ENCODE peak calls at places on chromosomes 6 and 20, in ten cellular contexts. L, Z, M, D, B, S, H, A, X and V are unnamed samples.

GRCh38 chr6:44028767-44029166 is 98.5 kb downstream of the MRPL14 start:
- DNase-seq in S (no peak), L (no peak), A (no peak), M (no peak), B (no peak), H (peak; percentile 64), X (no peak), Z (no peak), D (no peak), V (no peak)

GRCh38 chr6:1477432-1478090 is 88.2 kb downstream of the FOXF2 start:
- DNase-seq in S (no peak), X (no peak), B (peak; percentile 43), L (peak; percentile 18), Z (no peak), A (no peak), D (no peak), H (peak; percentile 85), M (no peak), V (no peak)

GRCh38 chr6:85360794-85361642 is 88.9 kb upstream of the NT5E start:
- DNase-seq in S (no peak), A (peak; percentile 87), B (no peak), Z (peak; percentile 90), H (peak; percentile 87), X (no peak), D (no peak), M (no peak), L (peak; percentile 53), V (no peak)

GRCh38 chr6:3644613-3645012 is 106.9 kb downstream of the PXDC1 start:
- DNase-seq in A (no peak), M (no peak), B (no peak), L (no peak), D (no peak), Z (no peak), H (no peak), S (no peak), X (no peak), V (no peak)

GRCh38 chr6:1904494-1904854 is 294.8 kb downstream of the FOXC1 start:
- DNase-seq in M (no peak), D (no peak), X (peak; percentile 76), S (no peak), B (no peak), Z (no peak), A (no peak), H (peak; percentile 20), L (no peak), V (no peak)

GRCh38 chr20:29874476-29875202 is 1382.8 kb upstream of the DEFB115 start:
- DNase-seq in L (no peak), B (no peak), X (no peak), D (no peak), A (no peak), H (no peak), Z (no peak), M (no peak), S (no peak), V (peak; percentile 44)

GRCh38 chr6:148873868-148874267 is 127.0 kb downstream of the UST start:
- DNase-seq in H (no peak), M (no peak), S (no peak), X (no peak), D (no peak), Z (no peak), B (no peak), A (no peak), L (no peak), V (no peak)

GRCh38 chr6:167974644-167975344 is 22.7 kb upstream of the KIF25 start:
- DNase-seq in S (no peak), M (no peak), H (no peak), Z (no peak), D (no peak), X (no peak), A (no peak), L (no peak), B (no peak), V (no peak)

GRCh38 chr6:112781236-112781635 is 434.1 kb downstream of the RFPL4B start:
- DNase-seq in L (no peak), D (no peak), M (no peak), S (no peak), Z (no peak), A (no peak), X (peak; percentile 18), B (no peak), H (peak; percentile 58), V (no peak)

GRCh38 chr6:140366991-140367390 is 992.5 kb upstream of the CITED2 start:
- DNase-seq in B (no peak), A (no peak), Z (peak; percentile 82), H (no peak), D (no peak), X (no peak), M (no peak), S (no peak), L (no peak), V (no peak)

GRCh38 chr6:9224539-9224938 is 789.2 kb upstream of the SLC35B3 start:
- DNase-seq in S (no peak), H (no peak), M (no peak), X (no peak), A (no peak), Z (no peak), D (no peak), B (no peak), L (no peak), V (no peak)

GRCh38 chr6:36594029-36594815 is at the start of gene SRSF3:
- DNase-seq in D (peak; percentile 97), Z (peak; percentile 94), H (peak; percentile 99), L (peak; percentile 86), S (peak; percentile 96), B (peak; percentile 99), X (peak; percentile 99), M (peak; percentile 89), A (peak; percentile 85), V (peak; percentile 98)

GRCh38 chr6:11043961-11044711 is at the start of gene ELOVL2:
- DNase-seq in X (peak; percentile 77), S (peak; percentile 19), Z (no peak), L (peak; percentile 40), B (peak; percentile 76), M (no peak), D (peak; percentile 59), A (no peak), H (peak; percentile 69), V (peak; percentile 58)

GRCh38 chr6:134537146-134537555 is 219.2 kb upstream of the SGK1 start:
- DNase-seq in L (peak; percentile 70), A (peak; percentile 93), H (peak; percentile 38), S (no peak), Z (peak; percentile 70), X (no peak), M (no peak), D (no peak), B (no peak), V (no peak)

GRCh38 chr6:68718379-68719073 is 83.4 kb downstream of the ADGRB3 start:
- DNase-seq in X (no peak), D (no peak), Z (no peak), L (no peak), B (no peak), M (no peak), A (no peak), H (peak; percentile 75), S (no peak), V (no peak)

DNA sequence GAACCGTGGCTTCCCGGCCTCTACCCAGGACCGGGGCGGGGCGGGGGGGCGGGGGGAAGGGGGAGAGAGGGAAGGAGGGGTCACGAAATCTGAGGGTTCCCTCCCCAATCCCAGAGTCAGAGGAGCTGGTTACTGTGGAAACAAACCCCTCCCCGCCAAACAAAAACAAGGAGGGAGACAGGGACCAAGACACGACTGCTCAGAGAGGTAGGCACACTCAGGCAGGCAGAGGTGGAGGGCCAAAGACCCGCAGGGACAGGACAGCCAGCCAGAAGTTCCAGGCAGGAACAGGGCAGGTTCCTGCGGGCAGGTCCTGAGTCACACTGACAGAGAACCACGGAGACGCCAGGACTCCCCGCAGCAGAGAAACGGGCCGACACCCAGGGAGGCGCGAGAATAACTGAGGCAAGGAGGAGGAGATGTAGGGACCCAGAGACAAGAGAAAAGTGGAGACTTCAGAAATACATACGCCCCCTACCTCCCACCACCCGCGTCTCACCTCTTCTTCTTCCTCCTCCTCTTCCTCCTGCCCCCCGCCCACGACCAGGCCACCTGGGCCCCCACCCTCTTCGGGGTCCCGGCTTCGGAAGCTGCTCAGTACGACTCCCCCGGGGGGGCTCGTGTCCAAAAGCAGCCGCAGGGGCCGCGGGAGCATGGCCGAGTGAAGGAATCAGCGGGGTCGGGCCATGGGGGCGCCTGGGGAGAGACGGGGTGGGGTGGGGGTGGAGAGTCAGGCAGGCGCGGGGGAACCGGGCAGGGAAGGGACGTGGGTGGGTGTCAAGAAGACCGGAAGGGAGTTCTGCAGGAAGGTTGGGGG is 578 bp downstream of the RGL2 start:
- DNase-seq in H (peak; percentile 87), A (no peak), D (peak; percentile 91), X (peak; percentile 86), L (peak; percentile 76), M (no peak), S (peak; percentile 66), B (peak; percentile 93), Z (no peak), V (peak; percentile 73)
- TF ChIP-seq CTCF in H (no peak), A (no peak), D (no peak), X (no peak), L (no peak), M (no peak), S (no peak), B (peak; percentile 7), Z (no peak), V (no peak)

DNA sequence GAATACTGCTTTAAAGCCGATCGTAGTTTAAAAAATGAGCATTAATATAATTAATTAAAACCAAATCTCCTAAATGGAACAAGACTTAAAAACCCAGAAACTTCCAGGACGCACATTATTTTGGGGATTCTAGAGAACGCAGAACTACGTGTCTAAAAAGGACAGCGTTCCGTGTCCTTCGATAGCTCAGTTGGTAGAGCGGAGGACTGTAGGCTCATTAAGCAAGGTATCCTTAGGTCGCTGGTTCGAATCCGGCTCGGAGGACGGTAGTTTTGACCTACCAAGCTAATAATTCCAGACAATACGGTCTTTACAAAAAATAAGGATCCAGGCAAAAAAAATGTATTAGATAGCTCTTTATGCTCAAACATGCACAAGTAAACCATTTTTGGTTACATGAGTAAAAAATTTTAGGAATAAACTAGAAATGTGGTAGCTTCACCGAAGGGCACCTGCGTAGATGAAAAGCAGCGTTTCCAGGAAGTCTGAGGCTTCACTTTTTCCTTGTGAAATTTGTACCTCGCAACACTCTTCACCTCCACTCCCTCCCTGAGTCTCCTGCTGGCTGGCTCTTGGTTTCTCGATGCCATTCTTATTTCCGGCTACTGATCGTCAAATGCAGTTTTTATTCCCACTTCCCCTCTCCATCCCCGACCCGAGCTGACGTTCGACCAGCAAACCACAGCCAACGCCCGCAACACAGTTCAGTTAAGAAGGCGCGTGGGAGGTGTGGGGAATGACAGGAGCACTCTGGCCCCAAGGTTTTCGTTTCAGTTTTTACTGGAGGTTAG is 19.6 kb upstream of the ABT1 start:
- DNase-seq in M (no peak), D (peak; percentile 79), H (peak; percentile 78), Z (no peak), A (peak; percentile 96), L (no peak), X (peak; percentile 67), S (no peak), B (peak; percentile 88), V (no peak)
- H3K27ac ChIP-seq in M (no peak overlapping the region), D (no peak overlapping the region), H (no peak overlapping the region), Z (no peak overlapping the region), A (peak overlapping the region; percentile 2), L (peak overlapping the region; percentile 39), X (no peak overlapping the region), S (no peak overlapping the region), B (no peak overlapping the region), V (no peak overlapping the region)

GRCh38 chr20:1118336-1119127 is at the start of gene PSMF1:
- DNase-seq in H (peak; percentile 94), Z (peak; percentile 72), M (peak; percentile 72), L (peak; percentile 96), A (peak; percentile 65), X (peak; percentile 95), B (peak; percentile 96), S (peak; percentile 96), D (peak; percentile 95), V (peak; percentile 96)
- TF ChIP-seq CTCF in H (no peak), Z (peak; percentile 5), M (no peak), L (no peak), A (no peak), X (peak; percentile 42), B (peak; percentile 1), S (peak; percentile 14), D (peak; percentile 16), V (peak; percentile 9)

GRCh38 chr6:150004783-150005717 is 20.3 kb downstream of the RAET1L start:
- DNase-seq in H (peak; percentile 91), Z (peak; percentile 67), X (peak; percentile 95), M (peak; percentile 57), D (peak; percentile 98), L (peak; percentile 90), B (peak; percentile 97), A (peak; percentile 62), S (peak; percentile 94), V (peak; percentile 97)
- H3K27ac ChIP-seq in H (no peak overlapping the region), Z (no peak overlapping the region), X (no peak overlapping the region), M (peak overlapping the region; percentile 26), D (no peak overlapping the region), L (peak overlapping the region; percentile 77), B (peak overlapping the region; percentile 55), A (peak overlapping the region; percentile 1), S (no peak overlapping the region), V (no peak overlapping the region)